ENCODE peak calls at places on chromosomes 3 and 15, in nine cellular contexts. R is mucosa of descending colon, Q is tibial artery, M is cardiac muscle cell, T is ascending aorta, L is Calu3, N is astrocyte of the spinal cord, A is fibroblast of mammary gland, Y is coronary artery. J is an unnamed sample.

GRCh38 chr15:89680282-89680873 is 1.2 kb upstream of the PLIN1 start:
- DNase-seq in R (peak), Q (peak), M (peak), T (peak), L (peak), N (peak), A (peak), Y (peak), J (no peak)

GRCh38 chr3:71260782-71261181 is 322.7 kb downstream of the FOXP1 start:
- DNase-seq in R (no peak), Q (no peak), M (no peak), T (no peak), L (no peak), N (no peak), A (no peak), Y (no peak), J (no peak)

GRCh38 chr3:151630938-151631417 is 102.7 kb upstream of the AADACL2 start:
- DNase-seq in R (no peak), Q (no peak), M (peak), T (no peak), L (no peak), N (peak), A (peak), Y (no peak), J (no peak)

GRCh38 chr3:53936347-53936746 is 44.7 kb upstream of the SELENOK start:
- DNase-seq in R (no peak), Q (no peak), M (no peak), T (no peak), L (no peak), N (no peak), A (no peak), Y (no peak), J (no peak)

GRCh38 chr3:144868506-144868905 is 896.9 kb downstream of the DIPK2A start:
- DNase-seq in R (no peak), Q (no peak), M (no peak), T (no peak), L (no peak), N (no peak), A (peak), Y (no peak), J (no peak)

GRCh38 chr3:9019244-9019961 is 56.1 kb upstream of the RAD18 start:
- DNase-seq in R (no peak), Q (no peak), M (no peak), T (no peak), L (no peak), N (no peak), A (no peak), Y (no peak), J (no peak)

GRCh38 chr15:98599911-98600685 is 48.2 kb upstream of the IGF1R start:
- DNase-seq in R (peak), Q (no peak), M (peak), T (no peak), L (peak), N (peak), A (peak), Y (no peak), J (peak)

GRCh38 chr15:60525640-60526039 is 46.7 kb upstream of the ICE2 start:
- DNase-seq in R (no peak), Q (no peak), M (peak), T (no peak), L (no peak), N (no peak), A (peak), Y (no peak), J (no peak)

GRCh38 chr3:156682963-156683362 is 8.6 kb downstream of the TIPARP start:
- DNase-seq in R (no peak), Q (no peak), M (no peak), T (no peak), L (no peak), N (no peak), A (no peak), Y (no peak), J (no peak)
- TF ChIP-seq CTCF in R (no peak), Q (no peak), M (no peak), T (no peak), L (no peak), N (no peak), A (no peak), Y (no peak), J (no peak)

DNA sequence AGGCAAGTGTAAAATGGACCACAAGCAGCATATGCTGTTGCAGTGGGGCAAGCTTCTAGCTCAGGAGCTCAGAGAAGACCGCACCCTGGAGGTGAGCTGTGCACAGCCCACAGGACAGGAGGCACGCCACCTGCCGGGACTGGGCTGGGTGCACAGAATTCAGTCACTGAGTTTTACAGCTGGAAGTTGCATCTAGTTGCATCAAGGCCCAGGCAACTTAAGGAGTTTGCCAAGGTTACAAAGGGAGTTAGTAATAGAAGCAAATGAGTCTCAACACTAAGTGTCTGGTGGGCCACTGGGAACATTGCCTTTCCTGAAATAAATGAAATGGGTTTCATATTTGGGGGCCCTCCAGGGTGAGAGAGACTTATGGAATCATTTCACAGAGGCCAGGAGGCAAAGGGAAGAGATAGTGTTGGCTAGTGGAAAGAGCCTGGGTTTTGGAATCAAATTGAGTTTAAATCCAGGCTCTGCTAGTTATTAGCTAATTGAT is 36.0 kb upstream of the TIMP4 start:
- DNase-seq in R (peak), Q (no peak), M (peak), T (no peak), L (peak), N (no peak), A (peak), Y (no peak), J (peak)
- TF ChIP-seq CTCF in R (peak), Q (no peak), M (peak), T (no peak), L (peak), N (no peak), A (peak), Y (no peak), J (peak)

GRCh38 chr3:25574172-25574765 is 90.4 kb downstream of the TOP2B start:
- DNase-seq in R (no peak), Q (no peak), M (no peak), T (no peak), L (no peak), N (no peak), A (no peak), Y (no peak), J (no peak)
- TF ChIP-seq CTCF in R (no peak), Q (no peak), M (no peak), T (no peak), L (no peak), N (no peak), A (no peak), Y (no peak), J (no peak)

DNA sequence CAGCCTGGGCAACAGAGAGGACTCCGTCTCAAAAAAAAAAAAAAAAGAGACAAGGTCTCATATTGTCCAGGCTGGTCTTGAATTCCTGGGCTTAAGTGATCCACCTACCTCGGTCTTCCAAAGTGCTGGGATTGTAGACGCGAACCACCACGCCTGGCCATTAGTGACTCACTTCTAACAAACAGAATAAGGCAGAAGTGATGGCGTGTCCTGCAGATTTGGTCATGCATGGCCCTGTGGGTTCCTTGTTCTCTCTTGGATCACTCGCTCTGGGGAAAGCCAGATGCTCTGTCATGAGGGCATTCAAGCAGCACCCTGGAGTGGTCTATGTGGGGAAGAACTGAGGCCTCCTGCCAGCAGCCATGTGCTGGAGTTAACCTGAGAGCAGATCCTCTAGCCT is 27.4 kb upstream of the TJP1 start:
- DNase-seq in R (no peak), Q (no peak), M (no peak), T (no peak), L (no peak), N (no peak), A (no peak), Y (no peak), J (no peak)
- TF ChIP-seq CTCF in R (no peak), Q (no peak), M (no peak), T (no peak), L (no peak), N (no peak), A (no peak), Y (no peak), J (no peak)

GRCh38 chr15:48084759-48085420 is 35.9 kb upstream of the SLC24A5 start:
- DNase-seq in R (no peak), Q (no peak), M (peak), T (no peak), L (no peak), N (peak), A (peak), Y (no peak), J (peak)
- TF ChIP-seq CTCF in R (no peak), Q (peak), M (peak), T (no peak), L (no peak), N (peak), A (peak), Y (no peak), J (peak)

GRCh38 chr3:184415229-184415517 is 35.3 kb downstream of the CHRD start:
- DNase-seq in R (no peak), Q (peak), M (no peak), T (no peak), L (no peak), N (no peak), A (no peak), Y (no peak), J (no peak)

GRCh38 chr3:184423567-184423966 is 43.7 kb downstream of the CHRD start:
- DNase-seq in R (no peak), Q (peak), M (no peak), T (no peak), L (no peak), N (no peak), A (peak), Y (no peak), J (no peak)

GRCh38 chr3:184414418-184415228 is 34.8 kb downstream of the CHRD start:
- DNase-seq in R (no peak), Q (peak), M (no peak), T (no peak), L (no peak), N (no peak), A (no peak), Y (no peak), J (no peak)

GRCh38 chr3:184417619-184418327 is 37.9 kb downstream of the CHRD start:
- DNase-seq in R (peak), Q (peak), M (peak), T (peak), L (peak), N (peak), A (peak), Y (no peak), J (peak)

GRCh38 chr3:184419171-184419570 is 39.3 kb downstream of the CHRD start:
- DNase-seq in R (no peak), Q (peak), M (no peak), T (no peak), L (no peak), N (no peak), A (no peak), Y (no peak), J (no peak)
- TF ChIP-seq CTCF in R (no peak), Q (no peak), M (no peak), T (no peak), L (no peak), N (no peak), A (no peak), Y (no peak), J (no peak)

GRCh38 chr15:100663066-100663465 is 60.7 kb downstream of the ASB7 start:
- DNase-seq in R (no peak), Q (peak), M (peak), T (no peak), L (peak), N (no peak), A (no peak), Y (no peak), J (no peak)
- TF ChIP-seq CTCF in R (no peak), Q (no peak), M (peak), T (no peak), L (peak), N (peak), A (peak), Y (no peak), J (no peak)

DNA sequence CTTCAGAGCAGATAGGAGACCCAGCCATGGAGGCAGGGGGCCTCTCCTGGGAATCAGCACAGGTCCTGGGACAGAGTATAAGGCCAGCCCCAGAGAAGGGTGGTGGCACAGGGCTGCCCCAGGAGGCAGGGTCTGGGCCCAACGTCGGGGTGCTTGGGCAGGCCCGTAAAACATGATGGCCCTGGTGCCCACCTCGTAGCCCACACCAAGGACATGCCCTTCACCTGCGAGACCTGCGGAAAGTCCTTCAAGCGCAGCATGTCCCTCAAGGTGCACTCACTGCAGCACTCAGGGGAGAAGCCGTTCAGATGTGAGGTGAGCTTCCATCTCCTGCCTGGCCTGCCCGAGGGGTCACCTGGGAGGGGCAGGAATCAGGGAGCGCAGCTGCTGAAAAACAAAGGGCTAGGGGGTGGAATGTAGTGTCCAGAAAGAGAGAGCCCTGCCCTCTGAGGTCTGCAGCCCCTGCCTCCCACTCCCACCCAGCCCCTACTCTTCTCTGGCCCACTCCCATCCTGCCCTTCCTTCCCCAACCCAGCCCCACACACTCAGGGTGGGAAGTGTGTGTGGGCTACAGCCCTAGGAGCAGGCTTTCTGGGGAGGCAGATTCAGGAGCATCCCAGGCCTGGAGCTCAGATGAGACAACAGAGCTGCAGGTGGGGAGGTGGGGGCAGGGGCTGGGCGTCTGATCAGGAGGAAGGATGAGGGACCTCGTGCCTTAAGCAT is 9.5 kb downstream of the ZBTB47 start:
- DNase-seq in R (no peak), Q (no peak), M (no peak), T (peak), L (no peak), N (no peak), A (no peak), Y (no peak), J (peak)
- TF ChIP-seq CTCF in R (no peak), Q (no peak), M (no peak), T (no peak), L (no peak), N (no peak), A (no peak), Y (no peak), J (no peak)

J was measured in GM10248.